ENCODE peak calls at places on chromosomes 4 and X, in five cellular contexts. O is suprapubic skin, R is cardiac muscle cell, L is endodermal cell, U is dorsolateral prefrontal cortex. A is an unnamed sample.
A peak's percentile ranks its signal among the peaks of the same experiment; 100 is the strongest.

GRCh38 chrX:45788941-45789348 is 588.3 kb upstream of the DIPK2B start:
- DNase-seq in O (peak; percentile 68), R (no peak), L (peak; percentile 55), U (no peak), A (peak; percentile 54)

GRCh38 chrX:39152106-39152649 is 350.9 kb downstream of the MID1IP1 start:
- DNase-seq in O (no peak), R (peak; percentile 76), L (peak; percentile 94), U (no peak), A (no peak)

GRCh38 chr4:41913509-41913908 is 21.7 kb upstream of the TMEM33 start:
- DNase-seq in O (no peak), R (no peak), L (no peak), U (no peak), A (no peak)

GRCh38 chr4:52657317-52657629 is 1.8 kb downstream of the USP46 start:
- DNase-seq in O (no peak), R (no peak), L (no peak), U (no peak), A (peak; percentile 13)

GRCh38 chrX:129000018-129000417 is 523.3 kb downstream of the SMARCA1 start:
- DNase-seq in O (no peak), R (no peak), L (no peak), U (no peak), A (no peak)

GRCh38 chr4:38085394-38086150 is 125.4 kb downstream of the PTTG2 start:
- DNase-seq in O (no peak), R (no peak), L (no peak), U (no peak), A (no peak)

GRCh38 chrX:16187024-16187698 is 19.9 kb downstream of the MAGEB17 start:
- DNase-seq in O (no peak), R (no peak), L (peak; percentile 67), U (no peak), A (no peak)

GRCh38 chr4:26863512-26863911 is 2.9 kb downstream of the STIM2 start:
- DNase-seq in O (no peak), R (no peak), L (no peak), U (no peak), A (no peak)

GRCh38 chr4:168632246-168632832 is 135.5 kb downstream of the PALLD start:
- DNase-seq in O (no peak), R (peak; percentile 46), L (peak; percentile 70), U (no peak), A (no peak)

GRCh38 chrX:53018627-53019026 is 30.0 kb upstream of the GPR173 start:
- DNase-seq in O (no peak), R (no peak), L (peak; percentile 52), U (no peak), A (no peak)

GRCh38 chr4:28562913-28563312 is 1702.3 kb downstream of the STIM2 start:
- DNase-seq in O (no peak), R (no peak), L (no peak), U (no peak), A (no peak)

GRCh38 chr4:169340834-169341233 is 70.1 kb upstream of the SH3RF1 start:
- DNase-seq in O (no peak), R (no peak), L (no peak), U (no peak), A (no peak)

GRCh38 chrX:45172890-45173289 is 27.8 kb downstream of the DIPK2B start:
- DNase-seq in O (no peak), R (no peak), L (no peak), U (no peak), A (no peak)

GRCh38 chr4:118865091-118865708 is 23.5 kb upstream of the SYNPO2 start:
- DNase-seq in O (no peak), R (peak; percentile 71), L (peak; percentile 79), U (no peak), A (no peak)

GRCh38 chr4:109826719-109827118 is 1.1 kb upstream of the RRH start:
- DNase-seq in O (no peak), R (peak; percentile 15), L (no peak), U (no peak), A (no peak)

GRCh38 chr4:155604718-155605601 is 61.7 kb upstream of the GUCY1A1 start:
- DNase-seq in O (peak; percentile 67), R (no peak), L (no peak), U (no peak), A (peak; percentile 49)

GRCh38 chr4:100842856-100843255 is 325.0 kb upstream of the EMCN start:
- DNase-seq in O (no peak), R (no peak), L (no peak), U (no peak), A (no peak)

GRCh38 chr4:185839770-185840169 is 27.8 kb upstream of the SORBS2 start:
- DNase-seq in O (no peak), R (no peak), L (peak; percentile 54), U (no peak), A (no peak)

GRCh38 chr4:40350627-40351227 is 15.6 kb downstream of the CHRNA9 start:
- DNase-seq in O (no peak), R (no peak), L (no peak), U (no peak), A (no peak)

GRCh38 chr4:174318829-174319764 is 35.4 kb downstream of the CEP44 start:
- DNase-seq in O (no peak), R (peak; percentile 45), L (peak; percentile 58), U (no peak), A (no peak)

GRCh38 chr4:103306870-103307345 is 108.8 kb upstream of the CENPE start:
- DNase-seq in O (no peak), R (peak; percentile 72), L (peak; percentile 75), U (peak; percentile 64), A (no peak)

GRCh38 chr4:24781999-24782745 is 13.2 kb upstream of the SOD3 start:
- DNase-seq in O (no peak), R (peak; percentile 8), L (no peak), U (no peak), A (no peak)

GRCh38 chrX:27600686-27601085 is 10.5 kb downstream of the DCAF8L2 start:
- DNase-seq in O (no peak), R (no peak), L (no peak), U (no peak), A (no peak)

GRCh38 chrX:130179170-130179569 is 7.4 kb downstream of the RAB33A start:
- DNase-seq in O (no peak), R (no peak), L (no peak), U (no peak), A (no peak)
- H3K27ac ChIP-seq in O (no peak overlapping the region), R (no peak overlapping the region), L (no peak overlapping the region), U (peak overlapping the region; percentile 55), A (no peak overlapping the region)

DNA sequence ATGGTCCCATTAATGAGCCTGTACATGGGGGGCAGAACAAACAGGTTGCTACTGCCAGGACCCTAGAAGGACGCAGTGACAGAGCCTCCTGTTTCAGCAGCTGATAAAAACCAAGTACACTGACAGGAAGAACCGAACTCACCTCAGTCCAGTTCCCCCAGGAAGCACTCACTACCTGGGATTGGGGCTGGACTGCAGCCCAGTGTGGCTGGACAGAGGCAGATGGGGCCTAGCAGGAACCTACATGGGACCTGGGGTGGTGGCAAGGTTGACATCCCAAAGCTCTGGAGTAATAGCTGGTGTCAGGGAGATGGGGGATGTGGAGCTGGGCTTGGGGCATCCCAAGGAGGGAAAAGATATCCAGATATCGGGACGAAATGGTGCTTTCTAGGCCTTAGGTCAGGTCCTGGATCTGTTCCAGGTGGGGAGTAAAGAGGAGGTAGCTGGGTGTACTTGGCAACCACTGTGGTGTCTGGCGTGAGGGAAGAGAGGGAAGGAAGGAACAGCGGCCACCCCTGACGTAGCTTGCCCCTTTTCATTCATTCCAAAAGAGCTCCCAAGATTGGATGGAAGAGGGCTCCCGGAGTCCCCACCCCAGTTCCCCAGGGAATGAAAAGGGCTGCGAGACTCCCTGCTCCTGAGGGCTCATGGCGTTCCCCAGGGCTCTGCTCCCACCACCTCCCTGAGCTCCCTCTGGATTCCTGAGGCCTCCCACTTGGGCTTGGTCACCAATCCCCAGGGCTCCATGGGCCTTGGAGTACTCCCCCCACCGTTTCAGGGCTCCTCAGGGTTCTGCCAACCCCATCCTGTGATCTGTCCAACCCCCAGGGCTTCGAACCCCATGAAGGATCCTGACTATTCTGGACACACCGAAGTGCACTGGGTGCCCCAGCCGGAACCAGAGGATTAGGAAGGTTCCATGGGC is 4.5 kb downstream of the EMD start:
- DNase-seq in O (peak; percentile 57), R (no peak), L (no peak), U (no peak), A (no peak)
- H3K27ac ChIP-seq in O (no peak overlapping the region), R (no peak overlapping the region), L (no peak overlapping the region), U (no peak overlapping the region), A (no peak overlapping the region)

GRCh38 chrX:115233497-115234219 is at the start of gene LRCH2:
- DNase-seq in O (peak; percentile 54), R (peak; percentile 83), L (peak; percentile 82), U (peak; percentile 26), A (peak; percentile 18)
- H3K27ac ChIP-seq in O (no peak within 1 kb of the TSS), R (no peak within 1 kb of the TSS), L (no peak within 1 kb of the TSS), U (peak within 1 kb of the TSS; percentile 75), A (no peak within 1 kb of the TSS)

DNA sequence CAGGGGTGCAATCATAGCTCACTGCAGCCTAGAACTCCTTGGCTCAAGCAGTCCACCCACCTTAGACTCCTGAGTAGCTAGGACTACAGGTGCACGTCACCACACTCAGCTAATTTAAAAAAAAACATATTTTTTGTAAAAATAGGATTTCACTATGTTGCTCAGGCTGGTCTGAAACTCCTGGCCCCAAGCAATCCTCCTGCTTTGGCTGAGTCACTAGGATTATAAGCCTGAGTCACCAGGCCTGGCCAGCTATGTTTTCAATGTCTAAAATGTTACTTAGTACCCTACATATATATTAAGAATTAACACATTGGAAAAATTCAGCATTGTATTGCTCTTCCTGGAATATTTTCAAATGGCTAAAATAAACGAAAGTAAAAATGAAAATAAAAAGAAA is 37.5 kb downstream of the PNPLA4 start:
- DNase-seq in O (no peak), R (no peak), L (no peak), U (no peak), A (no peak)
- H3K27ac ChIP-seq in O (no peak overlapping the region), R (no peak overlapping the region), L (no peak overlapping the region), U (no peak overlapping the region), A (no peak overlapping the region)

DNA sequence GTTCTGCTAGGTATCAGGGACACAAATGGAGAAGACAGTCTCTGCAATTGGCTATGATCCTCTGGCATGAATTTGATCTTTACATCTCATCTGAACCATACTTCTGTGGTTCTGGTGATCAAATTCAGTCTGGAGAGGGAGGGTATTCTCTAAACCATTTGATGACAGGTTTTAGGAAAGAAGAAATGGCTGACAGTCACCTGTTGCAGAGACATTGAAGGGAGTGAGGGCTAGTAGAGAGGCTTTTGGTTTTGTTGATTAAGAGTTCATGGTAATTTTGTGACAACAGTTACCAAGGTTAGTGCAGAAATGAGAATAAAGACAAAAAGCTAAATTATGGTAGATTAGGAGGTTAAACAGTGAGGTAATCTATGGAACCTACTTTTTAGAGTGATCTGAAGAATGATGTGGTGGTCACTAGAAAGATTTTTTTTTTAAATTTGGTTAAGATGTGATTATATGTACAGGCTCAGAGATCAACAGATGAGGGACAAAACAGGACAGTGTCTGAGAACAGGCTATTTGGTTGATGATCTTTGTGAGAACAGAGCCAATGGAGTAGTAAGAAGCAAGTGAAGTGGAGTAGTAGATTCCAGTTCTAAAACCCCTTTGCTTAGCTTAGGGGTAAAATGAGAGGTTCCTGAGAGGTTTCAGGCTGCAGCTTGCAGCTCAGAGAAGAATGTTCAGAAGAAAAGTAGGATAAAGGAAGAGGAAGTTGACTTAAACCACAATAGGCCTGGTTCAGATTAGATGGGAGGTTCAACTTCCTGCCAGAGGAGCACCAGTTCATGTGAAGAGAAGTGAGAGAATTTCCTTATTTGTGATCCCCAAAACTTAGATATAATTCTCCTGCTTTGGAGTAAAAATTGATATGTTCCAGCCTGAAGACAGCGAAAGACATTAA is 34.7 kb downstream of the VSIG4 start:
- DNase-seq in O (no peak), R (no peak), L (no peak), U (no peak), A (no peak)
- H3K27ac ChIP-seq in O (no peak overlapping the region), R (no peak overlapping the region), L (no peak overlapping the region), U (no peak overlapping the region), A (no peak overlapping the region)

GRCh38 chr4:15370296-15370695 is 57.5 kb upstream of the C1QTNF7 start:
- DNase-seq in O (no peak), R (no peak), L (no peak), U (no peak), A (no peak)
- H3K27ac ChIP-seq in O (no peak overlapping the region), R (no peak overlapping the region), L (no peak overlapping the region), U (no peak overlapping the region), A (no peak overlapping the region)

A was measured in psoas muscle.